ENCODE peak calls at places on chromosome 14, in eight cellular contexts. U is fibroblast of lung, V is ovary, G is heart right ventricle, N is AG04450, T is SK-N-SH, F is tibial artery, X is tibial nerve. Q is an unnamed sample.

GRCh38 chr14:80313806-80314205 is 102.5 kb upstream of the DIO2 start:
- DNase-seq in U (no peak), V (no peak), G (no peak), N (peak; percentile 11), T (no peak), F (no peak), X (no peak), Q (no peak)

GRCh38 chr14:103716091-103716801 is 636 bp downstream of the ZFYVE21 start:
- DNase-seq in U (no peak), V (peak; percentile 49), G (peak; percentile 53), N (no peak), T (peak; percentile 74), F (no peak), X (no peak), Q (no peak)

GRCh38 chr14:20093442-20093841 is 17.1 kb upstream of the OR4K17 start:
- DNase-seq in U (no peak), V (no peak), G (no peak), N (no peak), T (no peak), F (no peak), X (no peak), Q (no peak)

GRCh38 chr14:65153101-65153500 is 50.8 kb upstream of the MAX start:
- DNase-seq in U (no peak), V (peak; percentile 39), G (no peak), N (no peak), T (no peak), F (no peak), X (no peak), Q (no peak)

GRCh38 chr14:101477648-101478047 is 83.6 kb upstream of the DIO3 start:
- DNase-seq in U (peak; percentile 13), V (peak; percentile 17), G (no peak), N (no peak), T (no peak), F (peak; percentile 44), X (no peak), Q (no peak)

GRCh38 chr14:36863271-36863670 is 201.6 kb downstream of the PAX9 start:
- DNase-seq in U (no peak), V (no peak), G (no peak), N (no peak), T (no peak), F (no peak), X (no peak), Q (no peak)

GRCh38 chr14:60220084-60220483 is 28.9 kb upstream of the PPM1A start:
- DNase-seq in U (no peak), V (no peak), G (no peak), N (no peak), T (no peak), F (no peak), X (no peak), Q (no peak)

GRCh38 chr14:99541677-99542470 is 60.7 kb downstream of the CCNK start:
- DNase-seq in U (no peak), V (no peak), G (no peak), N (no peak), T (peak; percentile 73), F (no peak), X (no peak), Q (no peak)

GRCh38 chr14:34982421-34983147 is at the start of gene SRP54:
- DNase-seq in U (peak; percentile 98), V (peak; percentile 99), G (peak; percentile 98), N (peak; percentile 96), T (peak; percentile 94), F (peak; percentile 99), X (peak; percentile 95), Q (peak; percentile 97)

GRCh38 chr14:34978444-34978843 is 4.3 kb upstream of the SRP54 start:
- DNase-seq in U (no peak), V (no peak), G (no peak), N (no peak), T (no peak), F (no peak), X (no peak), Q (no peak)

GRCh38 chr14:34980337-34980900 is 2.4 kb upstream of the SRP54 start:
- DNase-seq in U (no peak), V (no peak), G (no peak), N (no peak), T (no peak), F (no peak), X (no peak), Q (no peak)

GRCh38 chr14:34983148-34983760 is 462 bp downstream of the SRP54 start:
- DNase-seq in U (peak; percentile 13), V (no peak), G (no peak), N (no peak), T (no peak), F (no peak), X (no peak), Q (no peak)

DNA sequence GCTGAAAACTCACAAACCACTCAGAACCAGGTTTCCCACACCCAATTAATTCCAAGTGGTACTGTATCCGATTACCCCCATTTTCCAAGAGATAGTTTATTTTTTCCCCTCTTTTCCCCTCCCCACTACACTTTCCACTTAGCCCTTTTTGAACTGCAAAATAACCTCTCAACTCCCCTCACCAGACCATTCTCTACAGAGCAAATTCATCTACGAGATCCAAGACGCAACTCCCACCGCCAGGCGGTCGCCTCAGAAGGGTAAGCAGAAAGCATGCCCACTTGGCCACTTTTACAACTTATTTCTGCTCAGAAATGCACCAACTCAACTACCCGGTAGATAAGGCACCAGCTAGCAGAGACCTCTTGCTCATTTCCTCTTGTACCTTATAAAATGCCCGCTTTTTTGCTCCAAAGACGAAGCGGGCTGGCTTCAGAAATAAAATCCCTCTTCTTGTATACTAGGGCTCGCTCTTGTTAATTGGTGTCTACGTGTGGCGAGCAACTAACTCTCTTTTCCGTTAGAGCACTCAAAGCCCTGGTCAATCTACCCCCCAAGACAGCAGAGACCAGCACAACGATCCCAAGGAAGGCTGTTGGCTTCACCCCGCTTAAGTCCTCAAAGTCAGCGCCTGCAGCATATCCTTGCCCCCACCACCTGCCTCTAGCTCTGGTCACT is 910 bp upstream of the SRP54 start:
- DNase-seq in U (no peak), V (peak; percentile 26), G (no peak), N (peak; percentile 4), T (peak; percentile 22), F (no peak), X (no peak), Q (peak; percentile 61)
- TF ChIP-seq CTCF in U (peak; percentile 47), V (no peak), G (no peak), N (peak; percentile 54), T (peak; percentile 50), F (peak; percentile 14), X (no peak), Q (no peak)

DNA sequence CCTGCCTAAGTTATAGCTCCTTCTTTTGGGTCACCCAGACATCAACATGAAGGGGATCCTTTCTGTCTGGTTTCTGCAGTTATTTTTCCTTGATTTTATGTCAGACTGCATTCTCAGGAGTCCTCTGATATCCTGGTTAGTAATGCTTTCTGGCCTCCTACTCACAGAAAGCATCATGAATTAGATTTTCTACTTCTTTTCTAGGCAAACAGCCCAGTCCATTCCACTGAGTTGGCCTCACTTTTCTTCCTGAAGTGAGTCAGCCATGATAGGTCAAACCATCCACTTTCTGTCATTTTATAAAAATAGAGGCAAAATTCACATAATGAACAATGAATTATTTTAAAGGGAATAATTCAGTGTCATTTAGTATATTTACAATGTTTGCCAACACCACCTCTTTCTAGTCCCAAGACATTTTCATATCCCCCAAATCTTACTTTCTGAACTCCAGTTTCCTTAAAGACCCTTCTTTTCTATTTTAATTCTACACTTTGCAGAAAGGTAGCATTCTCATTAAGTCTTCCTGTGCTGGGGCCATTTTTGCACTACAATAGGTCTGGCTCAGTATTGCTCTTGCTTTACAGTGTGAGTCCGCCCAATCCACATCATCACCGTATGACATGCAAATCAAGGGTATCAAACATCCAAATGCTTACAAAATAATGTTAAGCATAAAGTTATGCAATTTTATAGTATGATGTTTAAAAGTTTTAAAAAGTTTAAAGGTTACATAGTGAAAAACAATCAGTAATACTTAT is 95.1 kb downstream of the UNC79 start:
- DNase-seq in U (no peak), V (no peak), G (no peak), N (no peak), T (no peak), F (no peak), X (no peak), Q (no peak)
- H3K27ac ChIP-seq in U (no peak overlapping the region), V (no peak overlapping the region), G (no peak overlapping the region), N (no peak overlapping the region), T (no peak overlapping the region), F (no peak overlapping the region), X (no peak overlapping the region), Q (no peak overlapping the region)

GRCh38 chr14:92460916-92461579 is 52.5 kb upstream of the RIN3 start:
- DNase-seq in U (peak; percentile 65), V (no peak), G (peak; percentile 39), N (no peak), T (no peak), F (no peak), X (no peak), Q (peak; percentile 64)

GRCh38 chr14:92458959-92459478 is 54.6 kb upstream of the RIN3 start:
- DNase-seq in U (no peak), V (no peak), G (no peak), N (no peak), T (no peak), F (no peak), X (no peak), Q (peak; percentile 54)

GRCh38 chr14:92458136-92458958 is 55.2 kb upstream of the RIN3 start:
- DNase-seq in U (no peak), V (no peak), G (no peak), N (no peak), T (no peak), F (no peak), X (no peak), Q (peak; percentile 52)

GRCh38 chr14:92460541-92460915 is 53.1 kb upstream of the RIN3 start:
- DNase-seq in U (no peak), V (no peak), G (no peak), N (no peak), T (no peak), F (no peak), X (no peak), Q (no peak)

DNA sequence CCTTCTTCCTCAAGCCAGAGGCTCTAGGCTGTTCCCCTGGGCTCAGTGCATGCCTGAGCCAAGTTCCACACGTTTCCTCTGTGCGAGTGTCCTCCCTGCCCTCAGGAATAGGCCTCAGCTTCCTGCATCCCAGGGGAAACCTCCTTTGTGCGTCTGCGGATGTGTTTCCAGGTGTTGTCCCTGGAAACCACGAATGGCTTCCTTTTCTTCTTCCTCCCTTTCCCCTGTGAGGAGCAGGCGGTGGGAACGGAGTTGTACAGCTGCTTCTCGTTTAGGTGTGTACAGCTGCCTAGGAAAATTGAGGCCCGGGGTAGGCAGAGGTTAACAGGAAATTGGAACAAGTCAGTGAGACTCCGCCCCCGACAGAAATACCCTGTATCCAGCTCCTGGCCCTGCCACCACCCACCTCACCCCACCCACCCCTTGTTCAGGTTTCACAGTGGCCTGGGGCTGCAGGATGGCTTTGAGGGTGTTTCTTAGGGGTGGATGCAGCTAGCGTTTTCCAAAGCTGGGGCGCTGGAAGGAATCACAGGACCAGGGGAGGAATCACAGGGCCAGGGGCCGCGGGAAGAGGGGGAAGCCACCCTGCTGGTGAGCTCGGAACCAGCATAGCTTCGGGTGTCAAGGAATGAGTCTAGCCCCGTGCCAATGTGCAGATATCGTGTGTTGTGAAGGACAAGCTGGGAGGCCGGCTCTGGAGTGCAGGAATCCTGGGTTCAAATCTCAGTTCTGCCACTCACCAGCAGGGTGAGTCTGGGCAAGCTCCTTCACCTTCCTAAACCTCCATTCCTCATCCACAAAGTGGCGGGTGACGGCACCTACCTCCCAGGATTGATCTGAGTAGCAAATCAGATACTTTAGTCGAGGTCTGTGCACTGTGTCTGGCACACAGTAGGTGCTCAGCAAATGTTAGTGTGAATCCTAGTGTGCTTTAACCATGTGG is 53.8 kb upstream of the RIN3 start:
- DNase-seq in U (no peak), V (no peak), G (peak; percentile 42), N (no peak), T (no peak), F (no peak), X (no peak), Q (peak; percentile 57)
- TF ChIP-seq CTCF in U (no peak), V (no peak), G (peak; percentile 27), N (no peak), T (peak; percentile 15), F (no peak), X (no peak), Q (peak; percentile 37)

DNA sequence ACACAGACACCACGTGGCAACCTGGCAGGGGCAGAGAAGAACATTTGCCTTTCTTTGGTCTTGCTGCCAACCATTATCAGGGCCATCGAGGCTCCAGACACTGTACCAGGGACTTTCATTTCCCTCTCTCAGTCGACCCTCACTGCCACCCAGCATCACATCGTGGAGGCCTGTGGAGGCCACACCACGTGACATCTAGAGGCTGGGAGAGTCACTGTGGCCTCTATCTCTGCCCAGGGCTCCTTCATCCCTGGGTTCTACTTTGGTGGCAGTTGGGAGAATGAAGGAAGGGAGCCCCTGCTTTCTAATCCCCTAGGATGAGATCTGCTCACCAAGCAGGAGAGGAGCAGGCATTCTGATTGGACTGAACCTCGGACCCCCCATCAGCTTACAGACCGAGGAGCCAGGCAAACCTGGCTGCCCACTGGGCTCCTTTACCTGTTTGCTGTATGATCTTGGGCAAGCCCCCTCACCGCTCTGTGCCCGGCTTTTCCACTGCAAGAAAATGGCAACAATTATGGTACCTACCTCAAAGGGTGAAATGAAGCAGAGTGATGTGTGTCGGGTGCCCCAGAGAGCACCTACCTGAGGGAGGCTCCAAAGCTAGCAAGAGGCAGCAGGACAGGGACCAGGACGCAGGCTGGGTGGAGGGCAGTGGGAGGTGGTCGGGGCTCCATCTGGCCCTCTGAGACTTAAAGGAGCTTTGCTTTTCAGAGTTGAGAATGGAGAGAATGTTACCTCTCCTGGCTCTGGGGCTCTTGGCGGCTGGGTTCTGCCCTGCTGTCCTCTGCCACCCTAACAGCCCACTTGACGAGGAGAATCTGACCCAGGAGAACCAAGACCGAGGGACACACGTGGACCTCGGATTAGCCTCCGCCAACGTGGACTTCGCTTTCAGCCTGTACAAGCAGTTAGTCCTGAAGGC is 1.8 kb downstream of the SERPINA3 start:
- DNase-seq in U (no peak), V (no peak), G (no peak), N (no peak), T (no peak), F (no peak), X (no peak), Q (no peak)
- H3K27ac ChIP-seq in U (no peak overlapping the region), V (peak overlapping the region; percentile 85), G (no peak overlapping the region), N (no peak overlapping the region), T (no peak overlapping the region), F (no peak overlapping the region), X (no peak overlapping the region), Q (no peak overlapping the region)

Q was measured in right atrium auricular region.